ENCODE peak calls at places on chromosomes 12 and 14, in six cellular contexts. U, M, Q, G, Y and T are unnamed samples.

GRCh38 chr12:124391340-124392261 is 96.7 kb downstream of the RFLNA start:
- DNase-seq in G (no peak), Q (peak), M (no peak), U (peak), Y (no peak), T (no peak)

GRCh38 chr12:40375076-40375475 is 150.3 kb downstream of the LRRK2 start:
- DNase-seq in G (no peak), Y (no peak), M (no peak), Q (no peak), U (peak), T (no peak)

GRCh38 chr14:99322731-99323599 is 51.0 kb upstream of the BCL11B start:
- DNase-seq in U (no peak), M (no peak), Y (no peak), Q (no peak), G (no peak), T (no peak)

GRCh38 chr12:22101749-22102243 is 55.8 kb downstream of the CMAS start:
- DNase-seq in Y (peak), U (peak), Q (peak), G (no peak), M (peak), T (peak)

GRCh38 chr12:117169548-117169947 is 20.7 kb downstream of the FBXO21 start:
- DNase-seq in M (no peak), Q (no peak), U (no peak), G (no peak), Y (no peak), T (no peak)

GRCh38 chr14:104887623-104888488 is 22.8 kb downstream of the CEP170B start:
- DNase-seq in M (no peak), Y (no peak), G (no peak), U (no peak), Q (no peak), T (no peak)

GRCh38 chr12:14769462-14769836 is 33.8 kb downstream of the WBP11 start:
- DNase-seq in U (no peak), G (peak), Y (no peak), Q (no peak), M (no peak), T (no peak)

GRCh38 chr12:107884769-107885694 is 110.5 kb downstream of the ASCL4 start:
- DNase-seq in G (peak), Q (peak), Y (peak), U (peak), M (peak), T (no peak)

GRCh38 chr14:58665773-58666500 is 28.2 kb downstream of the DACT1 start:
- DNase-seq in U (no peak), G (no peak), Y (no peak), M (no peak), Q (no peak), T (no peak)

GRCh38 chr12:113149361-113150150 is at the start of gene CFAP73:
- DNase-seq in Y (peak), Q (no peak), M (peak), U (peak), G (peak), T (no peak)

GRCh38 chr12:61009167-61009566 is 1251.0 kb upstream of the USP15 start:
- DNase-seq in Q (no peak), G (no peak), M (no peak), U (no peak), Y (no peak), T (no peak)

GRCh38 chr14:96304956-96305355 is 48.9 kb downstream of the BDKRB1 start:
- DNase-seq in U (no peak), G (no peak), Y (no peak), M (no peak), Q (no peak), T (no peak)

GRCh38 chr12:15856097-15856982 is 25.8 kb upstream of the STRAP start:
- DNase-seq in U (peak), M (peak), G (no peak), Q (no peak), Y (peak), T (peak)

GRCh38 chr14:102629700-102630365 is 37.4 kb downstream of the RCOR1 start:
- DNase-seq in U (no peak), G (no peak), Q (no peak), M (no peak), Y (no peak), T (no peak)

GRCh38 chr12:14995583-14996425 is 23.0 kb downstream of the PDE6H start:
- DNase-seq in Y (peak), M (peak), G (no peak), Q (no peak), U (peak), T (peak)

GRCh38 chr14:51442513-51443175 is 202.6 kb downstream of the TMX1 start:
- DNase-seq in G (no peak), Q (no peak), M (peak), Y (peak), U (peak), T (peak)

GRCh38 chr14:30445852-30446251 is 113.1 kb upstream of the G2E3 start:
- DNase-seq in U (no peak), M (no peak), Y (no peak), G (no peak), Q (no peak), T (no peak)

GRCh38 chr12:103401421-103401820 is 94.3 kb downstream of the C12orf42 start:
- DNase-seq in Y (no peak), U (no peak), G (peak), M (no peak), Q (no peak), T (no peak)

GRCh38 chr14:60655898-60656754 is 6.8 kb upstream of the SIX1 start:
- DNase-seq in Y (no peak), G (no peak), Q (no peak), U (no peak), M (no peak), T (no peak)

GRCh38 chr12:8950702-8951478 is 1.4 kb upstream of the M6PR start:
- DNase-seq in U (peak), Q (no peak), G (no peak), Y (no peak), M (no peak), T (no peak)

GRCh38 chr14:104624939-104625338 is 20.4 kb upstream of the TMEM179 start:
- DNase-seq in M (no peak), Y (no peak), Q (no peak), G (no peak), U (no peak), T (no peak)

GRCh38 chr14:33435911-33436310 is 497.2 kb downstream of the NPAS3 start:
- DNase-seq in G (no peak), U (peak), Y (no peak), Q (no peak), M (peak), T (no peak)

GRCh38 chr12:99232324-99232723 is 415.2 kb upstream of the GARIN6 start:
- DNase-seq in U (no peak), Y (no peak), Q (no peak), M (no peak), G (no peak), T (no peak)

GRCh38 chr12:124443929-124444712 is 123.3 kb downstream of the NCOR2 start:
- DNase-seq in G (no peak), Y (no peak), Q (no peak), U (no peak), M (no peak), T (no peak)

GRCh38 chr14:29222671-29223268 is 456.2 kb downstream of the FOXG1 start:
- DNase-seq in U (peak), M (peak), Y (no peak), Q (no peak), G (peak), T (no peak)

GRCh38 chr14:90383731-90384542 is 12.9 kb upstream of the CALM1 start:
- DNase-seq in M (peak), G (no peak), U (peak), Y (no peak), Q (peak), T (no peak)